ENCODE peak calls at places on chromosomes 2 and 18, in four cellular contexts. H is activated CD4-positive, alpha-beta T cell treated with anti-CD3 and anti-CD28 coated beads, Interleukin-2, amount 10 ng/mL, durations not matched to agents 24 days and 14 days; J is stimulated activated CD4-positive, alpha-beta T cell treated with anti-CD3 and anti-CD28 coated beads, Interleukin-4, amount 100 ng/mL, for 4 hours; M is iris pigment epithelial cell. C is an unnamed sample.

GRCh38 chr2:228352048-228352447 is 170.6 kb upstream of the SPHKAP start:
- DNase-seq in J (no peak), M (no peak), H (no peak), C (no peak)

GRCh38 chr2:10919415-10919775 is 7.7 kb downstream of the KCNF1 start:
- DNase-seq in M (no peak), H (no peak), J (no peak), C (no peak)

GRCh38 chr18:22542400-22542835 is 124.7 kb upstream of the CTAGE1 start:
- DNase-seq in M (peak; percentile 74), H (no peak), J (no peak), C (no peak)

GRCh38 chr2:168841445-168841844 is 39.0 kb downstream of the NOSTRIN start:
- DNase-seq in M (no peak), J (no peak), H (no peak), C (no peak)

GRCh38 chr2:23662941-23663729 is 263.8 kb downstream of the ATAD2B start:
- DNase-seq in H (no peak), M (no peak), J (no peak), C (no peak)

GRCh38 chr2:179745615-179746263 is 115.7 kb downstream of the ZNF385B start:
- DNase-seq in H (no peak), M (no peak), J (no peak), C (no peak)

GRCh38 chr2:55733335-55733734 is 39.7 kb upstream of the PNPT1 start:
- DNase-seq in M (no peak), H (no peak), J (no peak), C (no peak)

GRCh38 chr2:230358305-230358704 is 31.3 kb downstream of the SP140L start:
- DNase-seq in M (peak; percentile 55), H (no peak), J (no peak), C (no peak)

GRCh38 chr18:59143441-59143840 is 3.8 kb downstream of the SEC11C start:
- DNase-seq in H (no peak), J (no peak), M (no peak), C (no peak)

GRCh38 chr2:127080941-127081769 is 25.8 kb downstream of the BIN1 start:
- DNase-seq in M (no peak), H (peak; percentile 85), J (peak; percentile 47), C (peak; percentile 40)

GRCh38 chr2:20781656-20782265 is 41.1 kb downstream of the LDAH start:
- DNase-seq in M (peak; percentile 44), J (no peak), H (peak; percentile 58), C (no peak)

GRCh38 chr2:166653185-166653813 is 159.2 kb upstream of the SCN7A start:
- DNase-seq in H (no peak), J (no peak), M (peak; percentile 71), C (no peak)

GRCh38 chr18:7482342-7482741 is 84.8 kb upstream of the PTPRM start:
- DNase-seq in H (no peak), J (no peak), M (peak; percentile 45), C (no peak)

GRCh38 chr2:94956797-94957391 is 68.6 kb upstream of the MAL start:
- DNase-seq in M (peak; percentile 20), H (peak; percentile 80), J (peak; percentile 28), C (no peak)

GRCh38 chr2:46499392-46499785 is 20.0 kb downstream of the TMEM247 start:
- DNase-seq in J (no peak), H (no peak), M (no peak), C (no peak)

GRCh38 chr2:54968561-54969218 is 81.6 kb downstream of the RTN4 start:
- DNase-seq in H (no peak), M (no peak), J (no peak), C (no peak)

GRCh38 chr2:219368690-219369108 is 19.0 kb downstream of the DNPEP start:
- DNase-seq in J (no peak), H (no peak), M (peak; percentile 86), C (no peak)

GRCh38 chr18:74940856-74941255 is 268.1 kb downstream of the PTGR3 start:
- DNase-seq in H (no peak), M (no peak), J (no peak), C (no peak)

GRCh38 chr2:120442923-120443571 is 97.1 kb downstream of the INHBB start:
- DNase-seq in M (no peak), J (peak; percentile 20), H (peak; percentile 77), C (no peak)

GRCh38 chr2:238846503-238847431 is 1.1 kb upstream of the TWIST2 start:
- DNase-seq in M (peak; percentile 49), H (peak; percentile 34), J (no peak), C (no peak)

GRCh38 chr2:234587341-234588053 is 90.6 kb upstream of the ARL4C start:
- DNase-seq in M (no peak), J (no peak), H (no peak), C (no peak)

GRCh38 chr2:45330617-45331016 is 280.4 kb downstream of the SRBD1 start:
- DNase-seq in H (no peak), J (no peak), M (peak; percentile 27), C (no peak)

GRCh38 chr2:73083886-73084792 is 12.6 kb upstream of the SFXN5 start:
- DNase-seq in M (no peak), H (no peak), J (no peak), C (no peak)

GRCh38 chr2:80392446-80392845 is 87.9 kb upstream of the LRRTM1 start:
- DNase-seq in M (peak; percentile 0), J (no peak), H (no peak), C (no peak)

GRCh38 chr2:177078416-177078815 is 134.2 kb upstream of the HNRNPA3 start:
- DNase-seq in M (peak; percentile 12), J (no peak), H (no peak), C (no peak)

GRCh38 chr2:40230717-40231300 is 221.1 kb downstream of the SLC8A1 start:
- DNase-seq in J (no peak), H (no peak), M (no peak), C (no peak)

GRCh38 chr2:128686881-128687550 is 368.3 kb upstream of the HS6ST1 start:
- DNase-seq in H (peak; percentile 45), M (no peak), J (no peak), C (no peak)